ENCODE peak calls at places on chromosomes 4 and X, in ten cellular contexts. M, X, N, A, F, S, H, C, Y and R are unnamed samples.

GRCh38 chr4:62006108-62006507 is 806.0 kb downstream of the ADGRL3 start:
- DNase-seq in M (no peak), X (peak; percentile 37), N (no peak), A (no peak), F (no peak), S (no peak), H (no peak), C (no peak), Y (no peak), R (no peak)

GRCh38 chr4:24988776-24989175 is 42.0 kb downstream of the LGI2 start:
- DNase-seq in M (no peak), X (peak; percentile 84), N (peak; percentile 39), A (no peak), F (peak; percentile 32), S (no peak), H (peak; percentile 55), C (no peak), Y (no peak), R (peak; percentile 91)

GRCh38 chr4:33930497-33930896 is 2313.8 kb downstream of the ARAP2 start:
- DNase-seq in M (no peak), X (no peak), N (no peak), A (no peak), F (no peak), S (no peak), H (peak; percentile 28), C (no peak), Y (no peak), R (no peak)

GRCh38 chr4:98793658-98794057 is 135.2 kb upstream of the TSPAN5 start:
- DNase-seq in M (no peak), X (no peak), N (no peak), A (no peak), F (no peak), S (no peak), H (no peak), C (no peak), Y (no peak), R (no peak)

GRCh38 chr4:77043507-77044131 is 32.2 kb downstream of the CCNI start:
- DNase-seq in M (no peak), X (no peak), N (peak; percentile 37), A (no peak), F (no peak), S (no peak), H (peak; percentile 75), C (no peak), Y (no peak), R (no peak)

GRCh38 chr4:118389731-118390520 is 37.1 kb upstream of the PRSS12 start:
- DNase-seq in M (no peak), X (no peak), N (no peak), A (no peak), F (no peak), S (no peak), H (no peak), C (no peak), Y (no peak), R (no peak)

GRCh38 chr4:83387922-83388676 is 53.5 kb upstream of the HPSE start:
- DNase-seq in M (no peak), X (no peak), N (no peak), A (no peak), F (no peak), S (no peak), H (peak; percentile 13), C (no peak), Y (no peak), R (no peak)

GRCh38 chr4:173237722-173238121 is 69.1 kb downstream of the GALNT7 start:
- DNase-seq in M (no peak), X (no peak), N (no peak), A (no peak), F (no peak), S (no peak), H (no peak), C (no peak), Y (no peak), R (no peak)

GRCh38 chr4:122099896-122100295 is 52.2 kb upstream of the BLTP1 start:
- DNase-seq in M (no peak), X (no peak), N (peak; percentile 36), A (no peak), F (no peak), S (no peak), H (peak; percentile 13), C (no peak), Y (no peak), R (no peak)

GRCh38 chrX:131728295-131729145 is 184.6 kb downstream of the OR13H1 start:
- DNase-seq in M (no peak), X (no peak), N (no peak), A (no peak), F (peak; percentile 87), S (no peak), H (no peak), C (no peak), Y (no peak), R (no peak)

GRCh38 chr4:77264826-77265225 is 107.8 kb downstream of the CCNG2 start:
- DNase-seq in M (no peak), X (no peak), N (no peak), A (no peak), F (no peak), S (no peak), H (no peak), C (no peak), Y (no peak), R (peak; percentile 53)

GRCh38 chrX:70434914-70435586 is 9.6 kb upstream of the DLG3 start:
- DNase-seq in M (no peak), X (no peak), N (peak; percentile 75), A (no peak), F (no peak), S (no peak), H (peak; percentile 54), C (no peak), Y (no peak), R (no peak)

GRCh38 chr4:112550728-112551127 is 34.7 kb upstream of the NEUROG2 start:
- DNase-seq in M (no peak), X (no peak), N (no peak), A (no peak), F (no peak), S (no peak), H (peak; percentile 63), C (no peak), Y (no peak), R (peak; percentile 10)

GRCh38 chr4:165680821-165681220 is 192.2 kb upstream of the TLL1 start:
- DNase-seq in M (no peak), X (no peak), N (no peak), A (no peak), F (no peak), S (no peak), H (no peak), C (no peak), Y (no peak), R (no peak)

GRCh38 chr4:72786401-72786990 is 217.5 kb upstream of the ADAMTS3 start:
- DNase-seq in M (no peak), X (no peak), N (no peak), A (no peak), F (no peak), S (no peak), H (no peak), C (no peak), Y (no peak), R (no peak)

GRCh38 chrX:57929373-57929772 is 19.1 kb upstream of the ZXDA start:
- DNase-seq in M (no peak), X (no peak), N (peak; percentile 0), A (no peak), F (no peak), S (no peak), H (peak; percentile 63), C (no peak), Y (no peak), R (no peak)

GRCh38 chr4:81490761-81491160 is 19.1 kb upstream of the RASGEF1B start:
- DNase-seq in M (no peak), X (no peak), N (no peak), A (no peak), F (no peak), S (no peak), H (no peak), C (no peak), Y (no peak), R (no peak)

GRCh38 chrX:154056739-154057367 is 37.2 kb upstream of the IRAK1 start:
- DNase-seq in M (no peak), X (no peak), N (peak; percentile 59), A (no peak), F (no peak), S (no peak), H (peak; percentile 38), C (no peak), Y (peak; percentile 78), R (no peak)

GRCh38 chrX:151386838-151387459 is 10.1 kb upstream of the VMA21 start:
- DNase-seq in M (no peak), X (no peak), N (no peak), A (no peak), F (no peak), S (no peak), H (peak; percentile 20), C (no peak), Y (no peak), R (no peak)

GRCh38 chrX:37871626-37872302 is 24.4 kb upstream of the DYNLT3 start:
- DNase-seq in M (no peak), X (no peak), N (peak; percentile 87), A (no peak), F (peak; percentile 57), S (no peak), H (peak; percentile 90), C (no peak), Y (no peak), R (peak; percentile 28)

GRCh38 chr4:1693131-1693896 is 9.2 kb upstream of the FAM53A start:
- DNase-seq in M (peak; percentile 70), X (peak; percentile 75), N (peak; percentile 81), A (peak; percentile 51), F (peak; percentile 64), S (peak; percentile 74), H (peak; percentile 92), C (peak; percentile 55), Y (peak; percentile 85), R (no peak)

GRCh38 chrX:108331126-108331909 is 106.9 kb downstream of the COL4A6 start:
- DNase-seq in M (no peak), X (no peak), N (no peak), A (no peak), F (no peak), S (no peak), H (no peak), C (no peak), Y (no peak), R (no peak)

GRCh38 chrX:40877869-40878268 is 142.5 kb upstream of the MED14 start:
- DNase-seq in M (no peak), X (no peak), N (peak; percentile 24), A (no peak), F (no peak), S (no peak), H (peak; percentile 58), C (no peak), Y (no peak), R (no peak)

GRCh38 chr4:128810331-128810870 is 901 bp downstream of the JADE1 start:
- DNase-seq in M (no peak), X (no peak), N (peak; percentile 54), A (no peak), F (no peak), S (peak; percentile 27), H (peak; percentile 61), C (no peak), Y (no peak), R (no peak)

GRCh38 chr4:151646322-151646721 is 114.5 kb downstream of the GATB start:
- DNase-seq in M (no peak), X (peak; percentile 60), N (no peak), A (no peak), F (no peak), S (no peak), H (no peak), C (no peak), Y (no peak), R (no peak)

GRCh38 chr4:40546506-40546905 is 83.2 kb downstream of the RBM47 start:
- DNase-seq in M (no peak), X (no peak), N (no peak), A (no peak), F (no peak), S (no peak), H (no peak), C (no peak), Y (no peak), R (no peak)

GRCh38 chrX:34365482-34365881 is 233.4 kb upstream of the FAM47A start:
- DNase-seq in M (no peak), X (no peak), N (peak; percentile 22), A (no peak), F (peak; percentile 13), S (no peak), H (peak; percentile 57), C (no peak), Y (no peak), R (peak; percentile 28)

GRCh38 chr4:78057135-78057599 is at the start of gene FRAS1:
- DNase-seq in M (no peak), X (peak; percentile 68), N (peak; percentile 37), A (peak; percentile 55), F (peak; percentile 24), S (no peak), H (peak; percentile 26), C (no peak), Y (peak; percentile 79), R (no peak)